ENCODE peak calls at places on chromosomes 16 and 17, in nine cellular contexts. One of them, this sample, is unnamed.
A peak's percentile ranks its signal among the peaks of the same experiment; 100 is the strongest.

GRCh38 chr16:88977845-88978607 is 1.0 kb upstream of the CBFA2T3 start:
- DNase-seq in IMR-90: no peak
- DNase-seq in ovary: no peak
- DNase-seq in Peyer's patch: no peak
- DNase-seq in suprapubic skin: no peak
- DNase-seq in K562: no peak
- DNase-seq in prostate gland: no peak
- DNase-seq in HepG2: no peak
- DNase-seq in heart left ventricle: no peak
- DNase-seq in this sample: no peak

GRCh38 chr17:68424861-68425260 is 32.4 kb downstream of the WIPI1 start:
- DNase-seq in Peyer's patch: no peak
- DNase-seq in HepG2: no peak
- DNase-seq in heart left ventricle: no peak
- DNase-seq in K562: no peak
- DNase-seq in IMR-90: no peak
- DNase-seq in ovary: no peak
- DNase-seq in suprapubic skin: peak; percentile 35
- DNase-seq in prostate gland: no peak
- DNase-seq in this sample: no peak

GRCh38 chr17:74859439-74860228 is at the start of gene GRIN2C:
- DNase-seq in suprapubic skin: no peak
- DNase-seq in prostate gland: no peak
- DNase-seq in HepG2: no peak
- DNase-seq in heart left ventricle: no peak
- DNase-seq in K562: peak; percentile 60
- DNase-seq in ovary: no peak
- DNase-seq in Peyer's patch: no peak
- DNase-seq in IMR-90: no peak
- DNase-seq in this sample: no peak

GRCh38 chr17:39264119-39264518 is 38.4 kb upstream of the STAC2 start:
- DNase-seq in K562: no peak
- DNase-seq in prostate gland: no peak
- DNase-seq in heart left ventricle: peak; percentile 61
- DNase-seq in HepG2: no peak
- DNase-seq in ovary: no peak
- DNase-seq in IMR-90: no peak
- DNase-seq in suprapubic skin: no peak
- DNase-seq in Peyer's patch: no peak
- DNase-seq in this sample: peak; percentile 11

GRCh38 chr17:33369149-33369548 is 76.1 kb upstream of the ASIC2 start:
- DNase-seq in suprapubic skin: no peak
- DNase-seq in K562: no peak
- DNase-seq in ovary: no peak
- DNase-seq in Peyer's patch: no peak
- DNase-seq in heart left ventricle: no peak
- DNase-seq in prostate gland: no peak
- DNase-seq in IMR-90: no peak
- DNase-seq in HepG2: no peak
- DNase-seq in this sample: no peak

GRCh38 chr17:78442648-78443128 is 64.2 kb downstream of the PGS1 start:
- DNase-seq in IMR-90: peak; percentile 88
- DNase-seq in Peyer's patch: no peak
- DNase-seq in ovary: no peak
- DNase-seq in HepG2: no peak
- DNase-seq in heart left ventricle: peak; percentile 77
- DNase-seq in prostate gland: no peak
- DNase-seq in K562: no peak
- DNase-seq in suprapubic skin: peak; percentile 87
- DNase-seq in this sample: peak; percentile 49

GRCh38 chr17:81980752-81981239 is 3.4 kb downstream of the ASPSCR1 start:
- DNase-seq in Peyer's patch: no peak
- DNase-seq in HepG2: no peak
- DNase-seq in ovary: no peak
- DNase-seq in K562: no peak
- DNase-seq in prostate gland: no peak
- DNase-seq in heart left ventricle: no peak
- DNase-seq in IMR-90: no peak
- DNase-seq in suprapubic skin: no peak
- DNase-seq in this sample: no peak

GRCh38 chr16:52251495-52251894 is 295.4 kb downstream of the TOX3 start:
- DNase-seq in heart left ventricle: no peak
- DNase-seq in IMR-90: no peak
- DNase-seq in prostate gland: no peak
- DNase-seq in suprapubic skin: no peak
- DNase-seq in K562: no peak
- DNase-seq in HepG2: no peak
- DNase-seq in ovary: no peak
- DNase-seq in Peyer's patch: no peak
- DNase-seq in this sample: no peak

GRCh38 chr16:4911831-4912422 is 25.0 kb downstream of the PPL start:
- DNase-seq in HepG2: peak; percentile 32
- DNase-seq in heart left ventricle: no peak
- DNase-seq in K562: no peak
- DNase-seq in suprapubic skin: no peak
- DNase-seq in Peyer's patch: no peak
- DNase-seq in IMR-90: peak; percentile 33
- DNase-seq in ovary: no peak
- DNase-seq in prostate gland: no peak
- DNase-seq in this sample: no peak

GRCh38 chr17:935485-935884 is 44.1 kb downstream of the NXN start:
- DNase-seq in K562: no peak
- DNase-seq in HepG2: peak; percentile 80
- DNase-seq in ovary: no peak
- DNase-seq in heart left ventricle: no peak
- DNase-seq in suprapubic skin: no peak
- DNase-seq in IMR-90: no peak
- DNase-seq in Peyer's patch: no peak
- DNase-seq in prostate gland: no peak
- DNase-seq in this sample: no peak

GRCh38 chr16:30946671-30947532 is 2.0 kb upstream of the ORAI3 start:
- DNase-seq in IMR-90: no peak
- DNase-seq in Peyer's patch: no peak
- DNase-seq in prostate gland: no peak
- DNase-seq in HepG2: no peak
- DNase-seq in suprapubic skin: no peak
- DNase-seq in K562: no peak
- DNase-seq in heart left ventricle: no peak
- DNase-seq in ovary: peak; percentile 65
- DNase-seq in this sample: no peak

GRCh38 chr17:8142887-8143580 is 9.2 kb downstream of the PER1 start:
- DNase-seq in K562: no peak
- DNase-seq in suprapubic skin: peak; percentile 76
- DNase-seq in heart left ventricle: no peak
- DNase-seq in Peyer's patch: no peak
- DNase-seq in HepG2: no peak
- DNase-seq in ovary: peak; percentile 33
- DNase-seq in prostate gland: no peak
- DNase-seq in IMR-90: no peak
- DNase-seq in this sample: no peak

GRCh38 chr16:11627822-11628457 is 40.3 kb upstream of the SNN start:
- DNase-seq in suprapubic skin: no peak
- DNase-seq in IMR-90: peak; percentile 60
- DNase-seq in ovary: no peak
- DNase-seq in Peyer's patch: no peak
- DNase-seq in K562: no peak
- DNase-seq in heart left ventricle: no peak
- DNase-seq in HepG2: no peak
- DNase-seq in prostate gland: peak; percentile 72
- DNase-seq in this sample: no peak

GRCh38 chr17:82246365-82247174 is 17.7 kb downstream of the SLC16A3 start:
- DNase-seq in heart left ventricle: peak; percentile 67
- DNase-seq in HepG2: no peak
- DNase-seq in prostate gland: no peak
- DNase-seq in IMR-90: peak; percentile 63
- DNase-seq in suprapubic skin: peak; percentile 65
- DNase-seq in Peyer's patch: no peak
- DNase-seq in K562: peak; percentile 38
- DNase-seq in ovary: peak; percentile 67
- DNase-seq in this sample: peak; percentile 59

GRCh38 chr17:50200447-50201225 is 795 bp downstream of the COL1A1 start:
- DNase-seq in ovary: peak; percentile 96
- DNase-seq in Peyer's patch: peak; percentile 89
- DNase-seq in K562: peak; percentile 82
- DNase-seq in heart left ventricle: peak; percentile 85
- DNase-seq in HepG2: peak; percentile 71
- DNase-seq in suprapubic skin: peak; percentile 95
- DNase-seq in prostate gland: peak; percentile 89
- DNase-seq in IMR-90: peak; percentile 82
- DNase-seq in this sample: peak; percentile 93

GRCh38 chr17:50199211-50199633 is 2.2 kb downstream of the COL1A1 start:
- DNase-seq in ovary: peak; percentile 68
- DNase-seq in K562: no peak
- DNase-seq in HepG2: no peak
- DNase-seq in prostate gland: no peak
- DNase-seq in suprapubic skin: no peak
- DNase-seq in Peyer's patch: peak; percentile 45
- DNase-seq in IMR-90: no peak
- DNase-seq in heart left ventricle: no peak
- DNase-seq in this sample: no peak

GRCh38 chr17:50203086-50203485 is 1.7 kb upstream of the COL1A1 start:
- DNase-seq in prostate gland: no peak
- DNase-seq in suprapubic skin: peak; percentile 75
- DNase-seq in Peyer's patch: peak; percentile 46
- DNase-seq in ovary: peak; percentile 52
- DNase-seq in heart left ventricle: no peak
- DNase-seq in HepG2: no peak
- DNase-seq in K562: no peak
- DNase-seq in IMR-90: peak; percentile 55
- DNase-seq in this sample: no peak

GRCh38 chr17:50199651-50200446 is 1.6 kb downstream of the COL1A1 start:
- DNase-seq in heart left ventricle: peak; percentile 90
- DNase-seq in suprapubic skin: peak; percentile 94
- DNase-seq in K562: peak; percentile 96
- DNase-seq in ovary: peak; percentile 97
- DNase-seq in HepG2: peak; percentile 64
- DNase-seq in prostate gland: peak; percentile 95
- DNase-seq in IMR-90: peak; percentile 93
- DNase-seq in Peyer's patch: peak; percentile 80
- DNase-seq in this sample: peak; percentile 90

GRCh38 chr17:50201226-50201854 is at the start of gene COL1A1:
- DNase-seq in heart left ventricle: peak; percentile 86
- DNase-seq in HepG2: no peak
- DNase-seq in K562: no peak
- DNase-seq in ovary: peak; percentile 96
- DNase-seq in suprapubic skin: peak; percentile 91
- DNase-seq in IMR-90: peak; percentile 90
- DNase-seq in prostate gland: no peak
- DNase-seq in Peyer's patch: peak; percentile 63
- DNase-seq in this sample: peak; percentile 77
- H3K4me1 ChIP-seq in heart left ventricle: peaks cover 47% of the 10 kb centered on the region
- H3K4me1 ChIP-seq in HepG2: peaks cover 9% of the 10 kb centered on the region
- H3K4me1 ChIP-seq in K562: peaks cover 12% of the 10 kb centered on the region
- H3K4me1 ChIP-seq in ovary: peaks cover 25% of the 10 kb centered on the region
- H3K4me1 ChIP-seq in suprapubic skin: peaks cover 53% of the 10 kb centered on the region
- H3K4me1 ChIP-seq in IMR-90: peaks cover 48% of the 10 kb centered on the region
- H3K4me1 ChIP-seq in prostate gland: no peaks in the 10 kb centered on the region
- H3K4me1 ChIP-seq in Peyer's patch: peaks cover 30% of the 10 kb centered on the region
- H3K4me1 ChIP-seq in this sample: peaks cover 41% of the 10 kb centered on the region

GRCh38 chr16:2083876-2084687 is 36.3 kb downstream of the TSC2 start:
- DNase-seq in K562: no peak
- DNase-seq in suprapubic skin: no peak
- DNase-seq in Peyer's patch: no peak
- DNase-seq in HepG2: no peak
- DNase-seq in heart left ventricle: no peak
- DNase-seq in ovary: no peak
- DNase-seq in IMR-90: no peak
- DNase-seq in prostate gland: no peak
- DNase-seq in this sample: no peak
- H3K36me3 ChIP-seq in K562: peaks cover 67% of the 10 kb centered on the region
- H3K36me3 ChIP-seq in suprapubic skin: peaks cover 91% of the 10 kb centered on the region
- H3K36me3 ChIP-seq in Peyer's patch: no peaks in the 10 kb centered on the region
- H3K36me3 ChIP-seq in HepG2: peaks cover 17% of the 10 kb centered on the region
- H3K36me3 ChIP-seq in heart left ventricle: peaks cover 51% of the 10 kb centered on the region
- H3K36me3 ChIP-seq in ovary: no peaks in the 10 kb centered on the region
- H3K36me3 ChIP-seq in IMR-90: peaks cover 83% of the 10 kb centered on the region
- H3K36me3 ChIP-seq in prostate gland: no peaks in the 10 kb centered on the region
- H3K36me3 ChIP-seq in this sample: no peaks in the 10 kb centered on the region

GRCh38 chr16:60463986-60464385 is 1572.3 kb downstream of the CDH8 start:
- DNase-seq in HepG2: no peak
- DNase-seq in suprapubic skin: no peak
- DNase-seq in heart left ventricle: no peak
- DNase-seq in prostate gland: no peak
- DNase-seq in ovary: no peak
- DNase-seq in Peyer's patch: no peak
- DNase-seq in K562: no peak
- DNase-seq in IMR-90: no peak
- DNase-seq in this sample: no peak
- TF ChIP-seq POLR2A in HepG2: no peak
- TF ChIP-seq POLR2A in suprapubic skin: no peak
- TF ChIP-seq POLR2A in heart left ventricle: no peak
- TF ChIP-seq POLR2A in prostate gland: no peak
- TF ChIP-seq POLR2A in ovary: no peak
- TF ChIP-seq POLR2A in Peyer's patch: no peak
- TF ChIP-seq POLR2A in K562: no peak
- TF ChIP-seq POLR2A in IMR-90: no peak
- TF ChIP-seq POLR2A in this sample: no peak

GRCh38 chr16:67547423-67548264 is 14.7 kb upstream of the CTCF start:
- DNase-seq in prostate gland: no peak
- DNase-seq in HepG2: no peak
- DNase-seq in suprapubic skin: peak; percentile 75
- DNase-seq in heart left ventricle: no peak
- DNase-seq in K562: no peak
- DNase-seq in ovary: peak; percentile 26
- DNase-seq in IMR-90: no peak
- DNase-seq in Peyer's patch: no peak
- DNase-seq in this sample: no peak

GRCh38 chr16:67545665-67546024 is 16.7 kb upstream of the CTCF start:
- DNase-seq in HepG2: no peak
- DNase-seq in prostate gland: no peak
- DNase-seq in suprapubic skin: no peak
- DNase-seq in heart left ventricle: no peak
- DNase-seq in Peyer's patch: no peak
- DNase-seq in IMR-90: no peak
- DNase-seq in K562: no peak
- DNase-seq in ovary: no peak
- DNase-seq in this sample: no peak

GRCh38 chr16:67546091-67546501 is 16.2 kb upstream of the CTCF start:
- DNase-seq in suprapubic skin: no peak
- DNase-seq in heart left ventricle: no peak
- DNase-seq in HepG2: no peak
- DNase-seq in Peyer's patch: no peak
- DNase-seq in K562: no peak
- DNase-seq in ovary: no peak
- DNase-seq in prostate gland: no peak
- DNase-seq in IMR-90: no peak
- DNase-seq in this sample: no peak

GRCh38 chr16:67548265-67549126 is 13.8 kb upstream of the CTCF start:
- DNase-seq in suprapubic skin: no peak
- DNase-seq in K562: no peak
- DNase-seq in heart left ventricle: no peak
- DNase-seq in ovary: peak; percentile 12
- DNase-seq in Peyer's patch: no peak
- DNase-seq in HepG2: no peak
- DNase-seq in IMR-90: no peak
- DNase-seq in prostate gland: no peak
- DNase-seq in this sample: no peak

GRCh38 chr16:67546761-67547422 is 15.4 kb upstream of the CTCF start:
- DNase-seq in IMR-90: peak; percentile 57
- DNase-seq in Peyer's patch: peak; percentile 88
- DNase-seq in HepG2: peak; percentile 65
- DNase-seq in suprapubic skin: peak; percentile 85
- DNase-seq in heart left ventricle: peak; percentile 69
- DNase-seq in K562: peak; percentile 81
- DNase-seq in prostate gland: peak; percentile 64
- DNase-seq in ovary: peak; percentile 78
- DNase-seq in this sample: peak; percentile 77
- H3K4me1 ChIP-seq in IMR-90: no peaks in the 10 kb centered on the region
- H3K4me1 ChIP-seq in Peyer's patch: peaks cover 21% of the 10 kb centered on the region
- H3K4me1 ChIP-seq in HepG2: peaks cover 4% of the 10 kb centered on the region
- H3K4me1 ChIP-seq in suprapubic skin: peaks cover 58% of the 10 kb centered on the region
- H3K4me1 ChIP-seq in heart left ventricle: peaks cover 46% of the 10 kb centered on the region
- H3K4me1 ChIP-seq in K562: no peaks in the 10 kb centered on the region
- H3K4me1 ChIP-seq in prostate gland: no peaks in the 10 kb centered on the region
- H3K4me1 ChIP-seq in ovary: no peaks in the 10 kb centered on the region
- H3K4me1 ChIP-seq in this sample: peaks cover 11% of the 10 kb centered on the region